ENCODE peak calls at places on chromosomes 6 and 20, in six cellular contexts. L is GM12892, S is tibial nerve, C is ovary, R is lower leg skin, F is heart left ventricle. A is an unnamed sample.

GRCh38 chr6:150248300-150248699 is 105.5 kb downstream of the PPP1R14C start:
- DNase-seq in R (no peak), S (no peak), F (no peak), L (no peak), C (no peak), A (no peak)

GRCh38 chr20:61389077-61389476 is 137.0 kb downstream of the CDH4 start:
- DNase-seq in F (no peak), L (no peak), R (no peak), S (no peak), C (no peak), A (no peak)

GRCh38 chr6:113927001-113927400 is 43.9 kb downstream of the HDAC2 start:
- DNase-seq in S (no peak), R (no peak), L (no peak), C (no peak), F (no peak), A (no peak)

GRCh38 chr6:122649701-122650100 is 39.5 kb downstream of the PKIB start:
- DNase-seq in L (no peak), F (no peak), C (no peak), R (no peak), S (no peak), A (no peak)

GRCh38 chr6:149395185-149395584 is 4.9 kb upstream of the SUMO4 start:
- DNase-seq in F (no peak), R (no peak), C (no peak), S (no peak), L (no peak), A (no peak)

GRCh38 chr6:82298012-82298411 is 50.5 kb upstream of the IBTK start:
- DNase-seq in L (no peak), F (no peak), R (no peak), S (no peak), C (no peak), A (no peak)

GRCh38 chr6:34671801-34672656 is 24.5 kb downstream of the ILRUN start:
- DNase-seq in C (no peak), F (peak), L (peak), R (no peak), S (no peak), A (no peak)

GRCh38 chr6:108961985-108962384 is 113.8 kb downstream of the ARMC2 start:
- DNase-seq in S (no peak), F (no peak), R (no peak), C (no peak), L (no peak), A (no peak)

GRCh38 chr20:59850018-59850641 is 83.3 kb downstream of the SYCP2 start:
- DNase-seq in L (no peak), R (no peak), S (no peak), C (no peak), F (no peak), A (no peak)

GRCh38 chr6:7594579-7595125 is 4.7 kb downstream of the SNRNP48 start:
- DNase-seq in R (no peak), F (no peak), C (no peak), L (no peak), S (no peak), A (no peak)

GRCh38 chr6:114253431-114253830 is 89.4 kb downstream of the HS3ST5 start:
- DNase-seq in F (no peak), R (no peak), L (no peak), S (no peak), C (no peak), A (no peak)

GRCh38 chr6:145903356-145904102 is 60.6 kb downstream of the SHPRH start:
- DNase-seq in C (no peak), S (no peak), F (no peak), R (no peak), L (no peak), A (no peak)

GRCh38 chr6:121865811-121866210 is 430.4 kb downstream of the GJA1 start:
- DNase-seq in R (no peak), C (no peak), F (no peak), L (no peak), S (no peak), A (no peak)

GRCh38 chr20:3670945-3671344 is 7.7 kb upstream of the GFRA4 start:
- DNase-seq in L (no peak), F (no peak), R (no peak), C (no peak), S (no peak), A (no peak)

GRCh38 chr6:1703091-1703855 is 93.6 kb downstream of the FOXC1 start:
- DNase-seq in L (no peak), F (no peak), C (no peak), S (no peak), R (peak), A (no peak)

GRCh38 chr6:79636673-79637072 is 5.5 kb downstream of the SH3BGRL2 start:
- DNase-seq in L (no peak), F (no peak), R (no peak), S (no peak), C (no peak), A (no peak)

GRCh38 chr6:161417712-161418457 is 144.0 kb upstream of the AGPAT4 start:
- DNase-seq in S (peak), F (peak), L (no peak), C (peak), R (no peak), A (no peak)

GRCh38 chr6:13678255-13678983 is 33.2 kb downstream of the RANBP9 start:
- DNase-seq in F (no peak), R (no peak), S (no peak), C (no peak), L (no peak), A (no peak)

GRCh38 chr6:47145212-47145611 is 103.1 kb upstream of the ADGRF1 start:
- DNase-seq in R (no peak), F (no peak), L (no peak), S (no peak), C (no peak), A (no peak)

GRCh38 chr6:137849076-137849708 is 17.9 kb upstream of the TNFAIP3 start:
- DNase-seq in C (no peak), F (no peak), R (no peak), L (no peak), S (no peak), A (no peak)

GRCh38 chr6:7201732-7202541 is 94.2 kb downstream of the RREB1 start:
- DNase-seq in C (no peak), S (peak), L (peak), R (no peak), F (peak), A (no peak)

GRCh38 chr6:13259393-13259792 is 68.9 kb downstream of the TBC1D7 start:
- DNase-seq in F (no peak), R (peak), L (no peak), C (no peak), S (no peak), A (no peak)

GRCh38 chr6:79421707-79422484 is 115.3 kb downstream of the LCA5 start:
- DNase-seq in R (no peak), L (no peak), F (no peak), C (no peak), S (no peak), A (no peak)

GRCh38 chr20:57671072-57671391 is 38.8 kb downstream of the PMEPA1 start:
- DNase-seq in F (no peak), R (no peak), S (no peak), C (no peak), L (no peak), A (no peak)

GRCh38 chr6:6884193-6884627 is 223.6 kb upstream of the RREB1 start:
- DNase-seq in R (no peak), S (no peak), L (no peak), F (no peak), C (no peak), A (no peak)

GRCh38 chr6:113172531-113172966 is 684.6 kb upstream of the MARCKS start:
- DNase-seq in S (no peak), R (no peak), F (peak), L (no peak), C (no peak), A (no peak)

GRCh38 chr6:28747631-28748157 is 176.1 kb downstream of the TRIM27 start:
- DNase-seq in R (no peak), C (peak), S (no peak), F (no peak), L (no peak), A (peak)

GRCh38 chr20:20632644-20633043 is 79.8 kb downstream of the RALGAPA2 start:
- DNase-seq in C (no peak), R (no peak), L (no peak), S (no peak), F (no peak), A (no peak)

GRCh38 chr6:6772751-6773150 is 184.2 kb downstream of the LY86 start:
- DNase-seq in L (no peak), R (no peak), F (no peak), S (no peak), C (no peak), A (no peak)

GRCh38 chr6:101224751-101225150 is 168.8 kb upstream of the GRIK2 start:
- DNase-seq in C (no peak), R (no peak), F (no peak), S (no peak), L (no peak), A (no peak)

GRCh38 chr6:151044465-151045441 is 179.3 kb downstream of the MTHFD1L start:
- DNase-seq in C (peak), L (no peak), S (peak), R (peak), F (peak), A (no peak)

GRCh38 chr20:19628570-19629134 is 129.4 kb upstream of the RIN2 start:
- DNase-seq in L (peak), S (peak), F (no peak), C (no peak), R (no peak), A (no peak)

GRCh38 chr20:63295422-63295821 is 2.4 kb downstream of the COL20A1 start:
- DNase-seq in S (no peak), F (no peak), C (no peak), R (no peak), L (no peak), A (no peak)

GRCh38 chr20:1364106-1364505 is 28.7 kb downstream of the FKBP1A start:
- DNase-seq in L (no peak), C (no peak), S (no peak), R (no peak), F (no peak), A (peak)

GRCh38 chr20:57672953-57673575 is 36.8 kb downstream of the PMEPA1 start:
- DNase-seq in S (no peak), C (no peak), F (no peak), R (no peak), L (no peak), A (no peak)

GRCh38 chr6:117050301-117050700 is 173.3 kb downstream of the RFX6 start:
- DNase-seq in R (no peak), L (no peak), C (no peak), S (no peak), F (no peak), A (no peak)

GRCh38 chr20:62361799-62362589 is 5.1 kb downstream of the LAMA5 start:
- DNase-seq in R (peak), F (peak), C (peak), S (no peak), L (no peak), A (no peak)

DNA sequence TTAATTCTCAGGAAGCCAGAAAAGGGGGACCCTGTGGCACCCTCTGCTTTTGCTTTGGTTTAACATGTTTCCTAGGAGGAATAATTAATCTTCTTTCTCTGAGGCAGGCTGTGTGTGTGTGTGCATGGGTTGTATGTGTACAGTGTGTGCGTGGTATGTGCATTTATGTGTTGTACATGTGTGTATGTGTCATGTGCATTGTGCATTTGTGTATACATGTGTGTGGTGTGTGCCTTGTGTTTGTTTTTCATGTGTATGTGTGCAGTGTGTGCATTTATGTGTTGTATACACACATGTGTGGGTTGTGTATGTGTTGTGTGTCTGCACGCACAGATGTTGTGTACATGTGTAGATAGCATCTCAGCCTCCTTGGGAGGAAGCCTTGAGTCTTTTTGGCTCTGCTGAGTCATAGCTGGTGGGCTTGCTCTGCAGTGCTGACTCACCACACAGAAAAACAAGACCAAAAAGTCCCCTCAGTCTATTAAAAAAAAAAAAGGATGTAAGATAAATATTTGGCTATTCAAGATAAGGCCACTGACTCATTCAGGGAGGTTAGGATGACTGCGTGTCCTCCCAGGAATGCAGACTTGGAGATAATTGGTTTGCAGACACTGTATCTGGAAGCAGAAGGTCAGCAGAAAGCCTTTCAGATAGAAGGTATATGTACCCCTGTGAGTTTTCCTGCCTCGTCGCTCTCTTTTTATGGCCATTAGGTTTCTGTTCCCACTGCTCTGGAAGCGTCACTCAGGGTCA is 58.6 kb downstream of the SYNJ2 start:
- DNase-seq in C (peak), F (peak), S (no peak), L (no peak), R (peak), A (no peak)
- TF ChIP-seq POLR2A in C (no peak), F (peak), S (no peak), L (no peak), R (no peak), A (no peak)

DNA sequence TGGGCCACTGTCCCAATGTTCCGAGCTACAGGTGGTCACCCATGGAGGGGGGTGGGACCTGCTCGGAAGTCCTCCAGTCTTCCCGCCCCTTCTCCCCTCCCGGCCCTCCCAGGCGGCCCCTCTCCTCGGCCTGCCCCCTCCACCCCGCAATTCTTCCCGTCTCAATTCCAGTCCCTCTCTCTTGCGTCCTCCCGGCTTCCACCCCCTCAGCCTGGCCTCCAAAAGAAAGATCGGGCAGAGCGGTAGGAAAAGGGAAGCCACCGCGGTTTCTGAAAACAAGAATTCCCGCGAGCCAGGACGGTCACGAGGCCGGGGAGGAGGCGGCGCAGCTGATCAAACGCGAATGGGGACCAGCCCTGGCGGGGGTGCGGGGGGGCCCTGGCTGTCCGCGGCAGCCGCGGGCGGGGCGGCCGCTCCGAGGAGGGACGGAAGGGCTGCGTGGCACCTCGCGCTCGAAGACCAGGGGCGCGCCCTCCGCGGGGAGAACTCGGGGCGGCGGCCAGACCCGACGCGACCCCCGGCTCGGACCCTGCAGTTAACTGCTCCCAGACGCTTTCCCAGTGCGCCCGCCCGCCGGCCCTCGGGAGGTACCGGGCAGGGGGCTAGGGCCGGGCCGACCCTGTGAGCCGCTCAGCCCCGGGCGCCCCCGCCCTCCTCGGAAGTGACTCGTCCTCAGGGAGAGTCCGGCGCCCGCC is 1.0 kb downstream of the PXDC1 start:
- DNase-seq in R (peak), F (peak), S (peak), L (peak), C (peak), A (peak)
- TF ChIP-seq POLR2A in R (no peak), F (peak), S (peak), L (no peak), C (peak), A (peak)

DNA sequence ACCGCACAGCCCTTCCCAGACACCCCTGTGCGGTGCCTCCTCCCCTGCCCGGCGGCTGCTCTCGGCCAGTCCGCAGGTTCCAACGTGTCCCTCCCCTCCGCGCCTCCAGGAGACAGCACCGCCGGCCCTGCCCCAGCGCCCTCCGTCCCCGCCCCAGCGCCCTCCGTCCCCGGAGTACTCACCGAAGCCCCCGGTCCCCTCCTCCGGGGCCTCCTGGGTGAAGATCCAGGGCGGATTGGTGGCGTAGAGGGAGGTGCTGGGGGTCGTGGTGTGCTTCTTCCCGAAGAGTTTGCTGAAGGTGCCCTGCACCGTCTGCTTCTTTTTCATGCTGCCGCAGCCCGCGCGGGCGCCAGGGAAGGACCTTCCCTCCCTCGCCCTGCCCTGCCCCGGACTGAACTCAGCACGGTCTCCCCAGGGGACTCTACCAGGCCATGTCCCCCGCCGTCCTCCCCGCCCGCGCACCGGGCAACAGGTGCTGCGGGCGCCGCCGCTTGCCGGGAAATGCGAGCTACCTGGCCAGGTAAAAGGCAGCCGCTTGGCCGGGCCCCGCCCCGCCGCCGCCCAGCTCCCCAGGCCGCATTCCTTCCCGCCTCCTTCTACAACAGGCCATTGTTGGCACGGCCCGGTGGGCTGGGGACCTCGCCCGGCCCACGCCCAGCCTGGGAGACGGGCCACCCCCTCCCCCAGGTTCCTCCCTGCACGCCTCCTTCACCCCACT is at the start of gene C6orf132:
- DNase-seq in S (no peak), C (no peak), F (peak), L (no peak), R (peak), A (no peak)
- TF ChIP-seq POLR2A in S (no peak), C (no peak), F (no peak), L (no peak), R (no peak), A (no peak)

DNA sequence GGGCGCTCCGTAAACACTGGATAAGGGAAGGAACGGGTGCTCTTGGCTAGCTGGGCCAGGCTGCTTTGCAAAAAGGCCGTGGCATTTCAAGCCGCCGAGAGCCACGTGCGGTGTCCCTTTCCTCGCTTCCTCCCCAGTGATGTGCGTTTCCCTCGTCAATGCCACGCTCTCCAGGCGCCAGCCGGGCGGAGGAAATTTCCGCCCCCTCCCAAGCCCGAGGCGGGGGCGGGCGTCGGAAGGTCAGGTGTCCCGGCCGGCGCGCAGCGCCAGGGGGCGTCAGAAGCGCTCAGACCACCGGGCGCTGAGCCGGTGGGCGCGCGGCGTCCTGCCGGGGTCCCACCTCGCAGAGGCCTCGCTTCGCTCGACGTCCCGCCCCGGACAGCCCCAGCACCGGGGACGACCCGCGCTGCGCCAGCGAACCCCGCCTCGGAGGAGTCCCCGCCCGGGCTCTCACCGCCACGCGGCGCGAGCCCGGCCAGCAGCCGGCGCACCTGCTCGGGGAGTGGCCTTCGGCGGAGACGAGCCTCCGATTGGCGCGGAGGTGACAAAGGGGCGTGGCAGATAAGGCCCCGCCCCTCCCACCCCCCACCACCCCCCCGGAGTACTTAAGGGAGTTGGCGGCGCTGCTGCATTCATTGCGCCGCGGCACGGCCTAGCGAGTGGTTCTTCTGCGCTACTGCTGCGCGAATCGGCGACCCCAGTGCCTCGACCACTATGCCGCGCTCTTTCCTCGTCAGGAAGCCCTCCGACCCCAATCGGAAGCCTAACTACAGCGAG is at the start of gene SNAI1:
- DNase-seq in S (peak), L (peak), C (peak), R (peak), F (peak), A (peak)
- TF ChIP-seq POLR2A in S (peak), L (peak), C (peak), R (no peak), F (peak), A (peak)

GRCh38 chr6:163370807-163371206 is 43.7 kb upstream of the QKI start:
- DNase-seq in S (no peak), C (no peak), R (no peak), L (no peak), F (no peak), A (no peak)
- TF ChIP-seq POLR2A in S (no peak), C (no peak), R (no peak), L (no peak), F (no peak), A (no peak)

DNA sequence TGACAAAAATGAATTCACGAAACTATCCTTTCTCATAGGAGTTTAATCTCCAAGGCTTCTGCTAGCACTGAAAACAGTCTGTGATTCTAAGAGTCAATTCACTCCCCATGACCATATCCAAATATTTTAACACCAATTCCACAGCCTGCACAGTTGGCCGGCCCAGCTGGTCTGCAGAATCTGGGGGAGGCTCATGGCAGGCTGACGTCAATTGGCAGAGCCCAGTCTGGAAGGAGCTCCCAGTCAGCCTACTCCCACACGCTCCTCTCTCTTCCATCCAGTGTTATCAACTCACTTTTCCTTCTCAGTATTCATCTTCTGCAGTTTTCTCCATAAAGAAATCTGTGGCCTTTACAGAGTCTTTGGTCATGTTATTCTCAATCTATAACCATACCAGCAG is 111.0 kb downstream of the TBXT start:
- DNase-seq in S (no peak), L (no peak), R (no peak), F (peak), C (peak), A (no peak)
- TF ChIP-seq POLR2A in S (no peak), L (no peak), R (no peak), F (no peak), C (no peak), A (no peak)

GRCh38 chr6:41712651-41713103 is 22.7 kb downstream of the TFEB start:
- DNase-seq in R (no peak), F (peak), S (no peak), L (no peak), C (no peak), A (no peak)
- TF ChIP-seq POLR2A in R (no peak), F (no peak), S (no peak), L (no peak), C (no peak), A (no peak)